ENCODE peak calls at places on chromosome 14, in four cellular contexts. M, T, X and W are unnamed samples.

GRCh38 chr14:89489796-89490506 is 72.9 kb upstream of the FOXN3 start:
- DNase-seq in M (no peak), T (no peak), X (no peak), W (no peak)

GRCh38 chr14:75424496-75424895 is 3.3 kb upstream of the JDP2 start:
- DNase-seq in M (no peak), T (no peak), X (no peak), W (no peak)

GRCh38 chr14:71122866-71123565 is 215.8 kb downstream of the PCNX1 start:
- DNase-seq in M (no peak), T (no peak), X (no peak), W (no peak)

GRCh38 chr14:59254146-59254910 is 65.9 kb downstream of the DAAM1 start:
- DNase-seq in M (no peak), T (peak; percentile 62), X (no peak), W (peak; percentile 77)

GRCh38 chr14:75429562-75429961 is 1.7 kb downstream of the JDP2 start:
- DNase-seq in M (no peak), T (no peak), X (no peak), W (no peak)

GRCh38 chr14:63624701-63625100 is 17.0 kb downstream of the WDR89 start:
- DNase-seq in M (no peak), T (no peak), X (no peak), W (no peak)

GRCh38 chr14:67187826-67188225 is 1.4 kb upstream of the GARIN2 start:
- DNase-seq in M (no peak), T (no peak), X (no peak), W (no peak)

GRCh38 chr14:39621678-39622077 is 189.4 kb upstream of the FBXO33 start:
- DNase-seq in M (no peak), T (no peak), X (no peak), W (no peak)

GRCh38 chr14:87679094-87679493 is 313.9 kb downstream of the GALC start:
- DNase-seq in M (no peak), T (no peak), X (no peak), W (no peak)

GRCh38 chr14:91324606-91324950 is 80.1 kb upstream of the GPR68 start:
- DNase-seq in M (no peak), T (no peak), X (no peak), W (no peak)

GRCh38 chr14:99612737-99613330 is 8.8 kb upstream of the CCDC85C start:
- DNase-seq in M (no peak), T (no peak), X (no peak), W (no peak)

GRCh38 chr14:91357731-91358319 is 59.8 kb downstream of the CCDC88C start:
- DNase-seq in M (no peak), T (no peak), X (no peak), W (no peak)

GRCh38 chr14:38941485-38941884 is 161.6 kb downstream of the SEC23A start:
- DNase-seq in M (no peak), T (no peak), X (no peak), W (no peak)

GRCh38 chr14:73731111-73731510 is 16.9 kb upstream of the PNMA1 start:
- DNase-seq in M (no peak), T (no peak), X (no peak), W (no peak)

GRCh38 chr14:88470542-88471440 is 84.0 kb downstream of the PTPN21 start:
- DNase-seq in M (no peak), T (no peak), X (no peak), W (no peak)

GRCh38 chr14:90487031-90487430 is 90.2 kb downstream of the CALM1 start:
- DNase-seq in M (no peak), T (no peak), X (no peak), W (peak; percentile 41)

GRCh38 chr14:98120831-98121464 is 1151.0 kb downstream of the BCL11B start:
- DNase-seq in M (no peak), T (no peak), X (no peak), W (no peak)

GRCh38 chr14:99899578-99900178 is 106.5 kb downstream of the EML1 start:
- DNase-seq in M (no peak), T (no peak), X (no peak), W (no peak)

GRCh38 chr14:81161088-81161487 is 59.7 kb downstream of the GTF2A1 start:
- DNase-seq in M (no peak), T (no peak), X (no peak), W (no peak)

GRCh38 chr14:91063119-91063518 is 2.7 kb upstream of the RPS6KA5 start:
- DNase-seq in M (no peak), T (no peak), X (no peak), W (no peak)

GRCh38 chr14:37172024-37172869 is at the start of gene SLC25A21:
- DNase-seq in M (peak; percentile 77), T (peak; percentile 68), X (no peak), W (peak; percentile 76)

GRCh38 chr14:57960946-57961792 is 95.3 kb upstream of the SLC35F4 start:
- DNase-seq in M (no peak), T (no peak), X (no peak), W (no peak)

GRCh38 chr14:23162800-23163199 is 20.7 kb downstream of the SLC7A8 start:
- DNase-seq in M (no peak), T (no peak), X (no peak), W (no peak)

GRCh38 chr14:68377459-68377858 is 415.4 kb downstream of the ZFP36L1 start:
- DNase-seq in M (peak; percentile 57), T (peak; percentile 76), X (no peak), W (peak; percentile 69)

GRCh38 chr14:73239463-73240241 is 2.3 kb downstream of the PAPLN start:
- DNase-seq in M (peak; percentile 50), T (peak; percentile 41), X (no peak), W (peak; percentile 50)

GRCh38 chr14:64541261-64541970 is 875 bp downstream of the HSPA2 start:
- DNase-seq in M (no peak), T (peak; percentile 30), X (no peak), W (peak; percentile 65)

GRCh38 chr14:99626041-99626648 is 18.8 kb upstream of the HHIPL1 start:
- DNase-seq in M (no peak), T (no peak), X (no peak), W (no peak)

GRCh38 chr14:73634333-73634833 is 10.4 kb upstream of the DNAL1 start:
- DNase-seq in M (peak; percentile 57), T (peak; percentile 55), X (no peak), W (no peak)

GRCh38 chr14:44700184-44700583 is 193.1 kb upstream of the FSCB start:
- DNase-seq in M (no peak), T (no peak), X (no peak), W (no peak)

GRCh38 chr14:45252356-45253069 is 489 bp downstream of the MIS18BP1 start:
- DNase-seq in M (no peak), T (no peak), X (no peak), W (peak; percentile 44)

GRCh38 chr14:55399912-55400311 is 11.7 kb downstream of the ATG14 start:
- DNase-seq in M (no peak), T (no peak), X (no peak), W (no peak)

GRCh38 chr14:55398679-55399078 is 13.0 kb downstream of the ATG14 start:
- DNase-seq in M (no peak), T (no peak), X (no peak), W (no peak)

GRCh38 chr14:55404170-55404569 is 7.5 kb downstream of the ATG14 start:
- DNase-seq in M (no peak), T (no peak), X (no peak), W (no peak)

DNA sequence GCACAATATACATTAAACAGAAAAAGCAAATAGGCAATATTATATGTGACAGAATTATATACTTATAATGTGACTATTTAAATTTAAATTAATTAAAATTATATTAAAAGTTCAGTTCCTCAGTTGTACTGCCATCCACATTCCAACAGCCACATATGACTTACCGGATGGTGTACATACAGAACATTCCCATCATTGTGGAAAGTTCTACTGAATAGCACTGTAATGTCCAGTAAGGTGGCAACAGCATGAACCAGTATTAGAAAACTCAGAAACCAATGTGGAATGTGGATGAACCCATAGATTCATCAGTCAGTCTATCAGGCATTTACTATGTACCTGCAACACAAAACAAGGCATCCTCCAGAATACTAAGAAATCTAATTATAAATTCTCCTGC is 12.4 kb downstream of the ATG14 start:
- DNase-seq in M (no peak), T (no peak), X (no peak), W (no peak)
- H3K4me3 ChIP-seq in M (no peak overlapping the region), T (no peak overlapping the region), X (no peak overlapping the region), W (no peak overlapping the region)

DNA sequence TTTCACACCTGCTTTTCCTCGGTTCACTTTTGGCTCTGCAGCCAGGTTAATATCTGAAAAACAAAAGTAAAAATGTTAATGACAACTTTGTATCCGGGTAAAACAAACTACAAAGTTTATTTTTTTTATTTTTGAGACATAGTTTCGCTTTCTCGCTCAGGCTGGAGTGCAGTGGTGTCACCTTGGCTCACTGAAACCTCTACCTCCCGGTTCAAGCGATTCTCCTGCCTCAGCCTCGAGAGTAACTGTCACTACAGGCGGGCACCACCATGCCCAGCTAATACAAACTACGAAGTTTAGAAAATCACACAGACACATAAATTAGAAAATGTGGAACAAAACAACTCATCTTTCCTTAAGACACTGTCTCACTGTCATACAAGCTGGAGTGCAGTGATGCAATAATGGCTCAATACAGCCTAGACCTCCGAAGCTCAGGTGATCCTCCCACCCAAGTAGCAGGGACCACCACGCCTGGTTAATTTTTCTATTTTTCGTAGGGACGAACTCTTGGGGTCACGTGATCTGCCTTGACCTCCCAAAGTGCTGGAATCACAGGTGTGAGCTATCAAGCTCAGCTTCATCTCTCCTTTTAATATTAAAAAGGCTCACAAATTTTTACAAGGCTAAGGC is 38.1 kb downstream of the HNRNPC start:
- DNase-seq in M (no peak), T (no peak), X (no peak), W (no peak)
- H3K36me3 ChIP-seq in M (no peaks in the 10 kb centered on the region), T (no peaks in the 10 kb centered on the region), X (peaks cover 51% of the 10 kb centered on the region), W (peaks cover 18% of the 10 kb centered on the region)

DNA sequence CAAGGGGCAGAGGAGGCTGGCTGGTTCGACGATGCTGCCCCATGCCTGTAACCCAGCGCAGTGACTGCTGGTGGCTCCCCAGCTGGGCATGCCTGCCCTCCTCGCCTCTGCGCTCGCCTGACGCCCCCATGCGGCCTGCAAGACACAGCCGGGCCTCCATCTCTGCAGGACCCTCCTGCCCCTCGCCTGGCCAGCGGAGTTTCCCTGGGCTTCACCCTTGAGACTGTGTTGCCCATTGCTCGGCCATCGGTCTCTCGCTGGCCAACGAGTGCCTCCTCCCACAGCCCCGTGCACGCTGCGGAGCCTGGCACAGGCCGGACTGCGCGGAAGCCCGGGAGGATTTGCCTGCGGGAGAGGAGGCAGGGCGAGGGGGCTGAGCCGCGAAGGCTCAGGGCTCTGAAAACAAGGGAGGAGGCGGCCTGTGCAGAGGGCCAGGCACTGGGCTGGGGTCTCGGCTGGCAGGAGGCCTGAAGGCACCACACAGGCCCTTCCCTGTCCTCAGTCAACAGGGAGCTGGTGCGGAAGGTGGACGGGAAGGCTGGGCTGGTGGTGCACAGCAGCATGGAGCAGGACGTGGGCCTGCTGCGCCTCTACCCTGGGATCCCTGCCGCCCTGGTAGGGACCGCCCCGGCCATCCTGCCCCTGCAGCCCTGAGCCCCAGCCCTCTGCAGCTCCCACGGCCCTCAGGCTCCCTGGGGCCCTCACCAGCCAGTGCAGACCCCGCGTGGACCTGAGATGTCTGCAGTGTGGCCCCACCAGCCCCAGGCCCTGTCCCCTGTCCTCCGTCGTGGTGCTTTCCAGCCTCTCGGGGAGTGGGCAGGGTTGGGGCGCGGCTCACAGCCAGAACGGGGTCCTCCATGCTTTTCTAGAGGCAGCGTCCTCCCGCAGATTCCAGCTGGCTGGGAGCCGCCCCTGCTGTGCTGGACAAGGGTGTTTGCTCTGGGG is 17.8 kb downstream of the ASPG start:
- DNase-seq in M (peak; percentile 47), T (peak; percentile 7), X (no peak), W (no peak)
- H3K4me1 ChIP-seq in M (no peaks in the 10 kb centered on the region), T (peaks cover 44% of the 10 kb centered on the region), X (no peaks in the 10 kb centered on the region), W (peaks cover 47% of the 10 kb centered on the region)

DNA sequence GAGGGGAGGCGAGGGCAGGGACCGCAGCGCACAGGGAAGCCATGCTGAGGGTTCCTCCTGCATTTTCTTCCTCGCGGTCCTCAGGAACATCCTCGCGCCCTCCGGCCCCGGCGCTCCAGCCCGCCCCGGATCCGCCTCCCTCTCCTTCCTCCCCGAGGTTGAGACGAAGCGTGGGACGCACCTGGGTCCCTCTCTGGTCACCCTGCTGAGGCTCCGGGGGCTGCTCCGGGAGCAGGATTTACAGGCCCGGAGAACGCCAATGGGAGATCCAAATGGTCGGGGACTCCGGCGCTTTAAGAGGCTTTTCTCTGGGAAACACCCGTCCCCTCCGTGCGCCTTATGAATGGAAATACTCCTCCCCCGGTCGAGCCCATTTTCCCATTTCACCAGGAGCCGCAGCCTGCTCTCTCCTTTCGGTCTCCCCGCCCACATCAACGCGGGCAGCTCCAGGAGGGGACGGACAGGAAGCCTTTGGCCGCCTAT is 379 bp upstream of the UNC79 start:
- DNase-seq in M (no peak), T (no peak), X (no peak), W (no peak)
- H3K4me3 ChIP-seq in M (no peak overlapping the region), T (no peak overlapping the region), X (no peak overlapping the region), W (no peak overlapping the region)